ENCODE peak calls at places on chromosomes 2 and 18, in ten cellular contexts. N, I, A, P, O, H, Y, L, Z and D are unnamed samples.

GRCh38 chr2:176186024-176186423 is 2.4 kb upstream of the HOXD1 start:
- DNase-seq in N (no peak), I (no peak), A (no peak), P (no peak), O (no peak), H (no peak), Y (no peak), L (no peak), Z (no peak), D (no peak)

GRCh38 chr2:96115631-96116423 is 544 bp downstream of the ADRA2B start:
- DNase-seq in N (no peak), I (no peak), A (no peak), P (peak), O (no peak), H (no peak), Y (no peak), L (no peak), Z (no peak), D (no peak)

GRCh38 chr2:17757321-17757720 is 3.4 kb downstream of the GEN1 start:
- DNase-seq in N (no peak), I (no peak), A (peak), P (no peak), O (no peak), H (no peak), Y (no peak), L (peak), Z (peak), D (no peak)

GRCh38 chr2:220192994-220193753 is 565.7 kb downstream of the SLC4A3 start:
- DNase-seq in N (no peak), I (no peak), A (no peak), P (no peak), O (no peak), H (no peak), Y (no peak), L (no peak), Z (peak), D (no peak)

GRCh38 chr18:12014091-12014490 is 32.8 kb downstream of the IMPA2 start:
- DNase-seq in N (no peak), I (no peak), A (no peak), P (no peak), O (no peak), H (no peak), Y (no peak), L (no peak), Z (no peak), D (no peak)

GRCh38 chr2:209191139-209191538 is 232.7 kb upstream of the MAP2 start:
- DNase-seq in N (no peak), I (no peak), A (no peak), P (no peak), O (no peak), H (peak), Y (no peak), L (no peak), Z (no peak), D (no peak)

GRCh38 chr2:100196786-100197494 is 54.5 kb upstream of the AFF3 start:
- DNase-seq in N (no peak), I (no peak), A (no peak), P (peak), O (no peak), H (no peak), Y (no peak), L (no peak), Z (peak), D (no peak)

GRCh38 chr2:233990261-233990798 is 60.2 kb upstream of the SPP2 start:
- DNase-seq in N (peak), I (no peak), A (peak), P (no peak), O (no peak), H (no peak), Y (no peak), L (no peak), Z (no peak), D (no peak)

GRCh38 chr2:127887452-127888219 is 1.9 kb upstream of the AMMECR1L start:
- DNase-seq in N (no peak), I (no peak), A (no peak), P (no peak), O (no peak), H (no peak), Y (no peak), L (no peak), Z (peak), D (no peak)

GRCh38 chr18:10081477-10081876 is 167.7 kb downstream of the VAPA start:
- DNase-seq in N (no peak), I (no peak), A (no peak), P (no peak), O (no peak), H (no peak), Y (no peak), L (peak), Z (no peak), D (no peak)

GRCh38 chr18:63511285-63511684 is 30.9 kb upstream of the SERPINB12 start:
- DNase-seq in N (no peak), I (no peak), A (no peak), P (no peak), O (peak), H (no peak), Y (no peak), L (peak), Z (peak), D (no peak)

GRCh38 chr18:62881509-62882016 is 166.2 kb downstream of the PHLPP1 start:
- DNase-seq in N (no peak), I (no peak), A (no peak), P (no peak), O (no peak), H (peak), Y (no peak), L (no peak), Z (peak), D (no peak)

GRCh38 chr2:191247381-191248057 is 2.3 kb downstream of the MYO1B start:
- DNase-seq in N (no peak), I (no peak), A (no peak), P (no peak), O (no peak), H (peak), Y (no peak), L (peak), Z (peak), D (no peak)

GRCh38 chr2:48738806-48739205 is 16.7 kb downstream of the LHCGR start:
- DNase-seq in N (no peak), I (no peak), A (no peak), P (no peak), O (no peak), H (no peak), Y (no peak), L (no peak), Z (peak), D (no peak)

DNA sequence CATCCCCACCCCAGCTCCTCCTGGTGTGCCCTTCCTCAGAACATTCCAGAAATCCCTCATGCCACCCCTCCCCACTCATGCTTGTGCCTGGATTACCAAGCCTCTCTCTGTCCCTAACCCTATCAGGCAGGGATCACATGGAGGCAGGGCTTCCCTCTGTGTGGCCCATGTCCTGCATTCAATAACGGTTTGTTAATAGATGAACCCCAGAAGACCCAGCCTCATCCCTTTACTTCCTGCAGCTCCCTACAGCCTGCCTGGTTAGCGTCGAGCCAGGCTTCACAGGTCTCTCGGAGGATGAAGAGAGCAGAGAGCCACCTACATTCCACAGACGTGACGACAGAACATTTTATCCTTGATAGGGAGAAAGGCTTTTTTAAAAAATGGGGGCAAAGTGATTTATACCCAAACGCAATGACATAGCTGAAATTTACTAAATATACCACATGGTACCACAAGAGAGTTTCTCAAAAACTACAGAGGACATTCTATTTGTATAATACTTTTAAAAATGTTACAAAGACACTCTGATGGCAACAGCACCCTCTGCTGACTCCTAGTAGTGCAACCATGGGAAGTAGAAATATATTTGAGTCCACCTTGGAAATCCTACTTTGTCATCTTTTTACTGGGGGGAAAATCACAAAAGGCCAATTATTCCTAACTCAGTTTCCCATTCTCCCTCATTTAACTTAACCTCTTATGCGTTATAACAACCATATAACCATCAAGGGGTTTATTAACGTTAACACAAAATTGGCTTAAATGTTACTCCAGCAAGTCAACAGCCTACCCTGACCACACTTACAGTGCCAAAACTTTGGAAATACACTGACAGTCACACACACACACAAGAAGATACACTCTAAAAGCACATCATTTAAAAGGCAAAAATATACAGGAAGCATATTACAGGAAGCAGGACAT is 30.7 kb downstream of the FBXO15 start:
- DNase-seq in N (no peak), I (no peak), A (peak), P (no peak), O (no peak), H (peak), Y (no peak), L (peak), Z (peak), D (no peak)
- TF ChIP-seq CTCF in N (peak), I (no peak), A (peak), P (peak), O (peak), H (peak), Y (no peak), L (peak), Z (peak), D (peak)

DNA sequence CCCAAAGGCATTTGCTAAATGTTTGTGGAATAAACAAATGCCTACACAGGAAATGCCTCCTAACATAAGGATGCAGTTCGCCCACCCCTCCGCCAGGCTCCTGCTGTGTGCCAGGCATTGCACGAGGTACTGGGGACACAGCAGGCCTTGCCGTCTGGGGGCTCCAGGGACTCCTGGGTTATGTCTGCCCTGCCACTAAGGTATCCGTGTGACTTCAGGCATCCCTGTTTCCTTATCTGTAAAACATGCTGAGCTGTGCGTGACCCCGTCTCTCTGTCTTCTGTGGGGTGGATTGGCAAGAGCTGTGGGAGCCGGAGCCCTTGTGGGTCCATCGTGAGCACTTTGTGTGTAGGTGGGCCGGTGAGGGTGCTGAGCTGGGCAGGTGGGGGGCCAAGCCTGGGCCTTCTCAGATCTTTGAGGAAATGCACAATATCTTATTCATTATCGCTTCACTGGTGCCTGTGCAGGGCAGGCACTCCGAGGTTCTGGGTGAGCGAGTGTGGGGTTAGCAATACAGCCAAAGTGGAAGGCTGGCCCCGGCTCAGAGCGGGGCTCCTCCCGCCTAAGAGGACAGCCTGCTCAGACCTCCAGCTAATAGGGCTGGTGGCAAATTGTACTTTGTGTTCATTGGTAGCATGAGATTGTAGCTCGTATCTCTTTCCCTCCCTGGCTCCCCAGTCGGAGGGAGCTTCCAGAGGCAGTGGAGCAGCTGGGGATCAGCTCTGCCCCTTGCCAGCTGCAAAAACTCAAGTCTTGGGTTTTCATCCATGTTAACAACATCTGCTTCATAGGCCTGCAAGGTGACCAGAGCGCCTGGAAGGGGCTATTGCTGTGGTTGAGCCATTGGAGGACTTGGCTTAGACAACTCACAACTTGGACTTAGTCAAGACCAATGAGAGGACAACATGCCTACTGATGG is 126.8 kb downstream of the GLI2 start:
- DNase-seq in N (no peak), I (no peak), A (no peak), P (peak), O (no peak), H (no peak), Y (no peak), L (no peak), Z (no peak), D (no peak)
- TF ChIP-seq CTCF in N (no peak), I (no peak), A (no peak), P (no peak), O (no peak), H (no peak), Y (no peak), L (no peak), Z (no peak), D (no peak)

GRCh38 chr2:240269380-240269779 is 128.9 kb upstream of the OTOS start:
- DNase-seq in N (no peak), I (no peak), A (no peak), P (peak), O (no peak), H (no peak), Y (no peak), L (no peak), Z (no peak), D (no peak)
- TF ChIP-seq CTCF in N (no peak), I (no peak), A (no peak), P (no peak), O (no peak), H (no peak), Y (no peak), L (no peak), Z (no peak), D (no peak)

GRCh38 chr2:46236006-46236875 is 61.0 kb upstream of the EPAS1 start:
- DNase-seq in N (no peak), I (no peak), A (no peak), P (no peak), O (no peak), H (no peak), Y (no peak), L (no peak), Z (no peak), D (no peak)
- TF ChIP-seq CTCF in N (no peak), I (no peak), A (no peak), P (no peak), O (no peak), H (no peak), Y (no peak), L (no peak), Z (no peak), D (no peak)

DNA sequence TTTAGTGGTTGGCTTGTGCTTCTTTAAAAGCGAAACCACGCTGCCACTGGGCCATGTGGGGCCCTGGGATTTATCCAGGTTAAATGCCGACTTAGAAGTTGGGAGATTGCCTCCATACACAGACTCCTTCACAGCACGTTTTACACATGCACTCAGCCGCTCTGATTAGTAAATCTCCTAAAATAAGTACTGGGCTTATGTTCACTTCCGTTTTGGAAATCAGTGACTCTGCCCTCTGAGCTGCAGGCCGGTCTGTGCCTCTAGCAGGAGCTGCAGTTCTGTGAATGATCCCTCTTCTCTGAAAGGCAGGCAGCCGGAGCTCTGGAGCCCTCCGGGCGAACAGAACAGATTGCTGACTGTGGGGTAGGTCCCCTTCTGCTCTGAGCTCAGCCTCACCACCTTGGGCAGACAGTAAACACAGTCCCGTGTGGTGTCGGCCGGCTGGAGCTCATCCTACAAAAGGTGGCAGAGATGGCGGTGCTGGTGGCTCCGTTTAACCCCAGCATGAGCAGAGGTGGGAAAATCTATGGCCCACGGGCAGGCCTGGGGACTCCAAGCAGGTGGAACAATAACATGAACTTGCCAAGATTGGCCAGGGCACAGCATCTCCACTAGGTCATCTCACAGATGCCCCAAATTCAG is 9.8 kb upstream of the RAB17 start:
- DNase-seq in N (no peak), I (no peak), A (no peak), P (no peak), O (no peak), H (no peak), Y (no peak), L (peak), Z (peak), D (no peak)
- TF ChIP-seq CTCF in N (no peak), I (peak), A (no peak), P (peak), O (no peak), H (no peak), Y (no peak), L (peak), Z (peak), D (no peak)

GRCh38 chr2:205012961-205013360 is 467.7 kb downstream of the PARD3B start:
- DNase-seq in N (no peak), I (no peak), A (no peak), P (no peak), O (no peak), H (no peak), Y (no peak), L (no peak), Z (no peak), D (no peak)
- TF ChIP-seq CTCF in N (no peak), I (no peak), A (no peak), P (no peak), O (no peak), H (no peak), Y (no peak), L (no peak), Z (no peak), D (no peak)

GRCh38 chr2:24241528-24241927 is 66.7 kb downstream of the FAM228A start:
- DNase-seq in N (no peak), I (no peak), A (no peak), P (no peak), O (no peak), H (no peak), Y (no peak), L (no peak), Z (no peak), D (no peak)
- TF ChIP-seq CTCF in N (no peak), I (no peak), A (no peak), P (no peak), O (no peak), H (no peak), Y (no peak), L (no peak), Z (no peak), D (no peak)

GRCh38 chr2:217947341-217948316 is 55.2 kb downstream of the TNS1 start:
- DNase-seq in N (no peak), I (no peak), A (no peak), P (peak), O (no peak), H (no peak), Y (no peak), L (no peak), Z (no peak), D (no peak)
- TF ChIP-seq CTCF in N (no peak), I (no peak), A (no peak), P (peak), O (no peak), H (no peak), Y (no peak), L (peak), Z (no peak), D (no peak)

GRCh38 chr2:30147196-30147714 is 448 bp downstream of the YPEL5 start:
- DNase-seq in N (no peak), I (no peak), A (no peak), P (peak), O (peak), H (no peak), Y (no peak), L (peak), Z (no peak), D (peak)

GRCh38 chr2:30146337-30147195 is at the start of gene YPEL5:
- DNase-seq in N (peak), I (peak), A (peak), P (peak), O (peak), H (peak), Y (peak), L (peak), Z (peak), D (peak)

GRCh38 chr2:30149513-30149912 is 2.7 kb downstream of the YPEL5 start:
- DNase-seq in N (no peak), I (no peak), A (no peak), P (no peak), O (no peak), H (peak), Y (no peak), L (peak), Z (no peak), D (no peak)

GRCh38 chr2:30148850-30149249 is 2.0 kb downstream of the YPEL5 start:
- DNase-seq in N (no peak), I (no peak), A (no peak), P (no peak), O (no peak), H (peak), Y (no peak), L (no peak), Z (no peak), D (no peak)

GRCh38 chr2:30147715-30148611 is 1.2 kb downstream of the YPEL5 start:
- DNase-seq in N (peak), I (peak), A (peak), P (peak), O (peak), H (peak), Y (peak), L (peak), Z (peak), D (peak)
- TF ChIP-seq CTCF in N (peak), I (peak), A (peak), P (peak), O (peak), H (no peak), Y (peak), L (peak), Z (no peak), D (peak)

GRCh38 chr18:28078849-28079248 is 98.1 kb downstream of the CDH2 start:
- DNase-seq in N (no peak), I (no peak), A (no peak), P (no peak), O (no peak), H (no peak), Y (no peak), L (no peak), Z (no peak), D (no peak)
- TF ChIP-seq CTCF in N (no peak), I (no peak), A (no peak), P (no peak), O (no peak), H (no peak), Y (no peak), L (no peak), Z (no peak), D (no peak)